ENCODE peak calls at places on chromosome 16, in four cellular contexts. N, S, P and C are unnamed samples.

GRCh38 chr16:88536971-88537751 is 33.0 kb upstream of the ZC3H18 start:
- DNase-seq in N (no peak), S (no peak), P (no peak), C (no peak)

GRCh38 chr16:11836653-11837244 is 14.6 kb downstream of the RSL1D1 start:
- DNase-seq in N (peak), S (peak), P (no peak), C (no peak)

GRCh38 chr16:22624038-22624656 is 113.5 kb downstream of the NPIPB5 start:
- DNase-seq in N (no peak), S (no peak), P (no peak), C (no peak)

GRCh38 chr16:67249762-67250327 is 1.1 kb downstream of the SLC9A5 start:
- DNase-seq in N (no peak), S (no peak), P (no peak), C (no peak)

GRCh38 chr16:48613061-48613957 is 3.3 kb upstream of the N4BP1 start:
- DNase-seq in N (peak), S (peak), P (peak), C (peak)

GRCh38 chr16:58025351-58026138 is at the start of gene MMP15:
- DNase-seq in N (peak), S (peak), P (peak), C (peak)

GRCh38 chr16:68893710-68894705 is 50.7 kb downstream of the TANGO6 start:
- DNase-seq in N (peak), S (peak), P (no peak), C (no peak)

GRCh38 chr16:75254359-75254837 is 3.0 kb upstream of the BCAR1 start:
- DNase-seq in N (peak), S (peak), P (no peak), C (no peak)

GRCh38 chr16:84941916-84942315 is 69.4 kb downstream of the ZDHHC7 start:
- DNase-seq in N (no peak), S (no peak), P (no peak), C (no peak)

GRCh38 chr16:1414532-1415265 is at the start of gene UNKL:
- DNase-seq in N (peak), S (peak), P (peak), C (peak)

GRCh38 chr16:51141541-51141940 is 9.5 kb downstream of the SALL1 start:
- DNase-seq in N (no peak), S (no peak), P (no peak), C (no peak)

GRCh38 chr16:291539-291938 is 8.6 kb downstream of the PDIA2 start:
- DNase-seq in N (no peak), S (no peak), P (no peak), C (no peak)

GRCh38 chr16:88306860-88307545 is 75.8 kb upstream of the ZNF469 start:
- DNase-seq in N (no peak), S (peak), P (no peak), C (no peak)

GRCh38 chr16:19307587-19308241 is 22.2 kb downstream of the CLEC19A start:
- DNase-seq in N (no peak), S (no peak), P (no peak), C (no peak)

GRCh38 chr16:50605733-50606430 is 57.7 kb downstream of the NKD1 start:
- DNase-seq in N (no peak), S (no peak), P (no peak), C (no peak)

GRCh38 chr16:47970291-47970931 is 185.4 kb downstream of the ABCC12 start:
- DNase-seq in N (peak), S (peak), P (no peak), C (no peak)

GRCh38 chr16:68665501-68665900 is 20.4 kb downstream of the CDH3 start:
- DNase-seq in N (no peak), S (no peak), P (no peak), C (no peak)

GRCh38 chr16:50334106-50334975 is 34.4 kb downstream of the BRD7 start:
- DNase-seq in N (peak), S (no peak), P (no peak), C (no peak)

GRCh38 chr16:31351246-31351936 is 3.6 kb upstream of the ITGAX start:
- DNase-seq in N (no peak), S (no peak), P (no peak), C (no peak)